ENCODE peak calls at places on chromosomes 4 and X, in ten cellular contexts. K, E, O, M, R, Z, A, N, I and X are unnamed samples. For H3K4me1 and H3K27me3, the result is how much of the 10 kb centered on the place peaks cover.

GRCh38 chr4:187006189-187006618 is 282.5 kb upstream of the FAT1 start:
- DNase-seq in A (no peak), R (no peak), M (no peak), Z (no peak), I (no peak), O (no peak), E (peak), K (peak), N (no peak), X (no peak)

GRCh38 chrX:150623583-150623982 is 55.2 kb downstream of the MTM1 start:
- DNase-seq in A (no peak), N (no peak), R (no peak), M (no peak), I (no peak), Z (no peak), E (no peak), O (no peak), K (no peak), X (no peak)

GRCh38 chr4:126250006-126250405 is 935.3 kb downstream of the FAT4 start:
- DNase-seq in K (no peak), R (no peak), A (no peak), O (no peak), M (no peak), E (no peak), Z (no peak), I (no peak), N (no peak), X (no peak)

GRCh38 chr4:84737656-84738055 is 154.7 kb downstream of the CDS1 start:
- DNase-seq in R (no peak), O (no peak), M (no peak), N (no peak), I (no peak), Z (no peak), K (no peak), E (no peak), A (no peak), X (no peak)

GRCh38 chrX:7170903-7171302 is 22.9 kb upstream of the PUDP start:
- DNase-seq in E (peak), O (peak), N (peak), A (peak), M (no peak), I (no peak), Z (no peak), K (no peak), R (no peak), X (no peak)

GRCh38 chr4:57424231-57424897 is 314.2 kb upstream of the IGFBP7 start:
- DNase-seq in Z (no peak), M (no peak), N (no peak), R (peak), A (peak), O (no peak), K (peak), E (peak), I (no peak), X (no peak)

GRCh38 chr4:73080789-73081188 is 11.3 kb upstream of the COX18 start:
- DNase-seq in M (no peak), O (no peak), A (no peak), Z (no peak), N (no peak), R (no peak), K (no peak), I (no peak), E (no peak), X (no peak)

GRCh38 chr4:173005912-173006633 is 162.5 kb upstream of the GALNT7 start:
- DNase-seq in I (no peak), M (no peak), R (no peak), E (no peak), Z (no peak), A (no peak), O (no peak), N (no peak), K (no peak), X (no peak)

GRCh38 chr4:116358633-116359222 is 726.6 kb downstream of the TRAM1L1 start:
- DNase-seq in R (peak), I (no peak), M (peak), N (no peak), K (peak), A (peak), O (peak), E (peak), Z (peak), X (no peak)

GRCh38 chr4:88163286-88163685 is 4.8 kb upstream of the ABCG2 start:
- DNase-seq in O (no peak), E (no peak), N (no peak), M (no peak), R (no peak), I (no peak), Z (no peak), K (no peak), A (no peak), X (no peak)

GRCh38 chrX:131565909-131566308 is 22.0 kb downstream of the OR13H1 start:
- DNase-seq in I (no peak), A (no peak), E (no peak), Z (no peak), K (no peak), N (no peak), O (no peak), M (no peak), R (no peak), X (no peak)

GRCh38 chrX:117982702-117983392 is 133.8 kb downstream of the KLHL13 start:
- DNase-seq in Z (no peak), N (no peak), A (no peak), O (no peak), M (no peak), I (no peak), K (no peak), E (no peak), R (no peak), X (no peak)

GRCh38 chr4:36332023-36332781 is 50.8 kb downstream of the DTHD1 start:
- DNase-seq in M (no peak), E (no peak), Z (no peak), A (no peak), N (no peak), K (no peak), R (no peak), I (no peak), O (no peak), X (no peak)

GRCh38 chr4:55397024-55397520 is 1.3 kb downstream of the TMEM165 start:
- DNase-seq in N (no peak), I (no peak), R (no peak), M (peak), Z (no peak), A (no peak), O (no peak), E (no peak), K (peak), X (no peak)

GRCh38 chr4:145883173-145883572 is 55.5 kb downstream of the ZNF827 start:
- DNase-seq in A (no peak), I (no peak), M (no peak), E (no peak), N (no peak), K (no peak), O (no peak), R (no peak), Z (no peak), X (no peak)

GRCh38 chrX:74519870-74520269 is 94.6 kb downstream of the RLIM start:
- DNase-seq in E (no peak), R (peak), I (no peak), Z (no peak), O (no peak), N (no peak), M (no peak), A (no peak), K (no peak), X (no peak)

GRCh38 chr4:143335979-143336827 is 473 bp upstream of the GAB1 start:
- DNase-seq in E (peak), Z (peak), I (peak), O (peak), M (peak), A (peak), R (peak), K (peak), N (no peak), X (peak)

GRCh38 chrX:154017766-154018517 is 1.8 kb downstream of the IRAK1 start:
- DNase-seq in I (no peak), N (no peak), K (no peak), E (no peak), M (no peak), Z (no peak), R (no peak), A (no peak), O (no peak), X (no peak)
- H3K4me1 ChIP-seq in I (under half), N (under half), K (under half), E (under half), M (under half), Z (under half), R (under half), A (under half), O (under half), X (under half)

GRCh38 chr4:71827811-71828210 is 43.9 kb upstream of the GC start:
- DNase-seq in O (no peak), A (no peak), K (no peak), E (peak), R (no peak), I (no peak), Z (no peak), M (no peak), N (no peak), X (no peak)

GRCh38 chr4:71833175-71833900 is 49.5 kb upstream of the GC start:
- DNase-seq in M (no peak), E (no peak), Z (peak), O (no peak), K (no peak), A (no peak), R (no peak), N (no peak), I (peak), X (no peak)

GRCh38 chr4:71832049-71832448 is 48.2 kb upstream of the GC start:
- DNase-seq in M (no peak), Z (no peak), A (no peak), I (no peak), E (no peak), K (no peak), O (no peak), N (no peak), R (no peak), X (no peak)

GRCh38 chr4:71828450-71828849 is 44.6 kb upstream of the GC start:
- DNase-seq in O (no peak), E (no peak), A (no peak), Z (no peak), K (no peak), I (no peak), R (no peak), N (no peak), M (no peak), X (no peak)

GRCh38 chr4:71830497-71831178 is 46.8 kb upstream of the GC start:
- DNase-seq in O (no peak), E (no peak), A (no peak), R (no peak), I (no peak), Z (no peak), K (no peak), M (no peak), N (no peak), X (no peak)
- H3K27ac ChIP-seq in O (no peak), E (no peak), A (no peak), R (no peak), I (no peak), Z (no peak), K (no peak), M (no peak), N (no peak), X (no peak)

DNA sequence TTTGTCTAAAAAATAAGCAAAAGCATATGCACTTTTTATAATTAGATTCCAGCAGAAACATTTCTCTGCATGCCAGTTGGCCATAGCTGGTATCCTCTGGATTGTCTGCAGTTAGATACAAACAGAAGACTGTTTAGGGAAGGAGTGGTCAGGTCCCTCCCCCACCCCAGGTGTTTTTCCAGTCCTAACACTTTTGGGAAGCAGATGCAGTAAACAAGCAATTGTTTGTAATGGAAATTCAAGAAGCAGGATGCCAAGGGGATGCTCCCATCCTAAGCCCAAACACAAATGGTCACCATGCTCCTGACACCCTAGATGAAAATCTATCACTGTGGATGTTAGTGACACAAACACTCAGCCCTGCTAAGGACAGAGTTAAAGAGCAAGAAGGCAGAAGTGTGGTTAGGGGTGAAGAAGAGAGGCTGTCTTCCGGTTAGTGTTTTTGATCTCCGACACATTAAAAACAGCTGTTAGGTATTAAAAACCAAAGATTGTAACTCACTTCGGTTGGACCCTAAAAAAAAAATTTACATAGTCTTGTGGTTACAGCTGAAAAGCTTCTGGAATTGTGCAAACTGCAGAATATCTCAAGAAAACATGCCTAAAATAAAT is 7.9 kb downstream of the LEF1 start:
- DNase-seq in Z (no peak), K (no peak), O (no peak), M (no peak), I (no peak), R (no peak), N (peak), E (no peak), A (no peak), X (peak)
- H3K27me3 ChIP-seq in Z (under half), K (under half), O (under half), M (under half), I (half or more), R (under half), N (under half), E (under half), A (under half), X (under half)

GRCh38 chr4:128827280-128827679 is 17.8 kb downstream of the JADE1 start:
- DNase-seq in E (no peak), Z (no peak), M (no peak), A (no peak), N (no peak), R (no peak), O (peak), K (no peak), I (no peak), X (no peak)

GRCh38 chr4:128835498-128836222 is 26.2 kb downstream of the JADE1 start:
- DNase-seq in Z (peak), I (peak), R (peak), E (no peak), A (peak), N (no peak), M (peak), K (no peak), O (no peak), X (no peak)

GRCh38 chr4:128832253-128832641 is 22.7 kb downstream of the JADE1 start:
- DNase-seq in A (no peak), K (no peak), E (no peak), M (no peak), N (no peak), I (no peak), R (no peak), O (no peak), Z (no peak), X (no peak)

GRCh38 chr4:128830906-128831525 is 21.5 kb downstream of the JADE1 start:
- DNase-seq in O (no peak), E (no peak), N (no peak), M (no peak), K (no peak), I (no peak), Z (no peak), R (no peak), A (no peak), X (no peak)

DNA sequence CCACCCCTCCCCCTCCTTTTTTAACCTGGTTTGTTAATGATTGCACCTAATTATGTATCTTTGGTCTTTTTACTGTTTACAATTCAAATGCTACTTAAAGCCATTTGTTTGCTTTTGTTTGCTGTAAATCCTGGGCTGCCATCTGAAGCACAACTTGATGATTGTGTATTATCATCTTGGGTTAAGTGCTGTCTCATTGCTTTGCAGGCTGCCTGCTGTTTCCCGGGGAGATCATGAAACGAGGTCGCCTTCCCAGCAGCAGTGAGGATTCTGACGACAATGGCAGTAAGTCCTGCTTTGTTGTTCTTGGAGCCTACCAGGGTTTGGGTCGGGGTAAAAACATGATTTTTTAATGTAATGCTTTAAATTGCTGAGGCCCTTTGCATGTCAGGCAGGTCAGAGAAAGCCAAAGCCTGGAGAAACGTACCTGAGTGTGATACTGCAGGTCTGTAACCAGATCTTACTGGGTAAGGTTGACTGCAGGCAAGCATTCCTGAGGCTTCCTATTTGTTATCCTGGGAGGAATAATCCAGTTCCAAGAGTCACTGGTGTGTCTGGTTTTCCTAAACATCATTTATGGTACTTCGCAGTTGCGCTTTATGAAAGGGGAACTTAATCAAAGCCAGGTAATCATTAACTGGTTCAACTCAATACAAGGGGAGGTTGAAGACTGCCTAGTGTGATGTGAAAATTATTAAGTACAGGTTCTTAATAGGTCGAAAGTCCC is 22.2 kb downstream of the JADE1 start:
- DNase-seq in I (no peak), Z (no peak), N (no peak), K (no peak), A (peak), R (no peak), O (no peak), M (peak), E (no peak), X (no peak)
- H3K4me1 ChIP-seq in I (under half), Z (under half), N (under half), K (under half), A (half or more), R (under half), O (half or more), M (half or more), E (under half), X (under half)